ENCODE peak calls at places on chromosome 17, in five cellular contexts. D, C, M, A and H are unnamed samples.

GRCh38 chr17:37774508-37774907 is 29.6 kb upstream of the HNF1B start:
- DNase-seq in A (no peak), C (no peak), D (no peak), M (no peak), H (no peak)

GRCh38 chr17:45935710-45936509 is 41.6 kb downstream of the MAPT start:
- DNase-seq in C (no peak), D (no peak), M (no peak), A (no peak), H (no peak)

GRCh38 chr17:71975998-71976649 is 144.7 kb upstream of the SOX9 start:
- DNase-seq in M (peak), D (peak), C (peak), A (peak), H (peak)

GRCh38 chr17:76529224-76529642 is 8.3 kb downstream of the CYGB start:
- DNase-seq in A (peak), M (no peak), C (peak), D (peak), H (peak)

GRCh38 chr17:77873518-77874302 is 84.8 kb upstream of the TNRC6C start:
- DNase-seq in D (no peak), M (no peak), C (no peak), A (no peak), H (no peak)

GRCh38 chr17:879546-879945 is 97.4 kb downstream of the MRM3 start:
- DNase-seq in C (peak), A (peak), M (peak), D (no peak), H (peak)

GRCh38 chr17:74605361-74605760 is 13.3 kb upstream of the CD300LD start:
- DNase-seq in A (peak), C (peak), D (no peak), M (no peak), H (peak)

GRCh38 chr17:29760279-29760721 is 137.6 kb upstream of the CORO6 start:
- DNase-seq in C (peak), D (no peak), M (no peak), A (no peak), H (peak)

GRCh38 chr17:34820922-34821321 is 140.3 kb downstream of the CCT6B start:
- DNase-seq in C (peak), M (peak), A (no peak), D (no peak), H (no peak)

GRCh38 chr17:66652840-66653507 is 181.9 kb upstream of the CACNG5 start:
- DNase-seq in A (no peak), M (no peak), D (no peak), C (peak), H (peak)

GRCh38 chr17:82497483-82498405 is 21.8 kb upstream of the FOXK2 start:
- DNase-seq in D (no peak), A (peak), C (peak), M (no peak), H (peak)

GRCh38 chr17:68847711-68848110 is 107.5 kb downstream of the ABCA8 start:
- DNase-seq in A (no peak), M (no peak), C (no peak), D (no peak), H (no peak)

GRCh38 chr17:282000-282911 is 70.4 kb downstream of the RPH3AL start:
- DNase-seq in D (no peak), A (peak), C (no peak), M (no peak), H (no peak)

GRCh38 chr17:69084911-69085310 is 24.2 kb upstream of the ABCA9 start:
- DNase-seq in C (peak), A (no peak), M (peak), D (no peak), H (no peak)

GRCh38 chr17:82560802-82561428 is 41.4 kb downstream of the FOXK2 start:
- DNase-seq in D (no peak), A (no peak), M (no peak), C (peak), H (no peak)

GRCh38 chr17:64313577-64313976 is 50.5 kb upstream of the TEX2 start:
- DNase-seq in A (no peak), C (no peak), D (no peak), M (no peak), H (no peak)

GRCh38 chr17:60493847-60494321 is 32.2 kb downstream of the APPBP2 start:
- DNase-seq in A (no peak), M (no peak), D (no peak), C (no peak), H (no peak)

GRCh38 chr17:9271989-9272388 is 250.7 kb downstream of the NTN1 start:
- DNase-seq in A (peak), C (no peak), D (no peak), M (no peak), H (no peak)

GRCh38 chr17:9768381-9768934 is 22.9 kb downstream of the DHRS7C start:
- DNase-seq in D (peak), C (peak), A (no peak), M (no peak), H (peak)

GRCh38 chr17:70168044-70168978 is 1.0 kb upstream of the KCNJ2 start:
- DNase-seq in A (peak), M (peak), D (peak), C (peak), H (peak)

GRCh38 chr17:15651001-15651582 is 31.6 kb upstream of the FBXW10B start:
- DNase-seq in C (peak), D (no peak), A (peak), M (no peak), H (no peak)

GRCh38 chr17:77235370-77236080 is 94.8 kb downstream of the SEC14L1 start:
- DNase-seq in C (no peak), D (peak), M (no peak), A (peak), H (peak)

GRCh38 chr17:37106049-37106448 is 157.3 kb downstream of the AATF start:
- DNase-seq in A (no peak), C (no peak), D (no peak), M (no peak), H (no peak)

GRCh38 chr17:17141860-17142552 is 64.1 kb downstream of the PLD6 start:
- DNase-seq in M (no peak), D (no peak), C (no peak), A (peak), H (no peak)

GRCh38 chr17:34176440-34176839 is 78.6 kb upstream of the CCL2 start:
- DNase-seq in D (no peak), C (no peak), A (no peak), M (no peak), H (no peak)

GRCh38 chr17:50262001-50262794 is 12.1 kb upstream of the TMEM92 start:
- DNase-seq in C (no peak), A (no peak), M (peak), D (no peak), H (no peak)

GRCh38 chr17:38533241-38533640 is 72.5 kb downstream of the SRCIN1 start:
- DNase-seq in M (no peak), A (no peak), C (no peak), D (no peak), H (no peak)

GRCh38 chr17:55237268-55237667 is 27.5 kb upstream of the HLF start:
- DNase-seq in D (no peak), M (no peak), A (no peak), C (no peak), H (no peak)

GRCh38 chr17:82750241-82750905 is 1.5 kb upstream of the TBCD start:
- DNase-seq in D (no peak), C (no peak), M (no peak), A (no peak), H (no peak)

DNA sequence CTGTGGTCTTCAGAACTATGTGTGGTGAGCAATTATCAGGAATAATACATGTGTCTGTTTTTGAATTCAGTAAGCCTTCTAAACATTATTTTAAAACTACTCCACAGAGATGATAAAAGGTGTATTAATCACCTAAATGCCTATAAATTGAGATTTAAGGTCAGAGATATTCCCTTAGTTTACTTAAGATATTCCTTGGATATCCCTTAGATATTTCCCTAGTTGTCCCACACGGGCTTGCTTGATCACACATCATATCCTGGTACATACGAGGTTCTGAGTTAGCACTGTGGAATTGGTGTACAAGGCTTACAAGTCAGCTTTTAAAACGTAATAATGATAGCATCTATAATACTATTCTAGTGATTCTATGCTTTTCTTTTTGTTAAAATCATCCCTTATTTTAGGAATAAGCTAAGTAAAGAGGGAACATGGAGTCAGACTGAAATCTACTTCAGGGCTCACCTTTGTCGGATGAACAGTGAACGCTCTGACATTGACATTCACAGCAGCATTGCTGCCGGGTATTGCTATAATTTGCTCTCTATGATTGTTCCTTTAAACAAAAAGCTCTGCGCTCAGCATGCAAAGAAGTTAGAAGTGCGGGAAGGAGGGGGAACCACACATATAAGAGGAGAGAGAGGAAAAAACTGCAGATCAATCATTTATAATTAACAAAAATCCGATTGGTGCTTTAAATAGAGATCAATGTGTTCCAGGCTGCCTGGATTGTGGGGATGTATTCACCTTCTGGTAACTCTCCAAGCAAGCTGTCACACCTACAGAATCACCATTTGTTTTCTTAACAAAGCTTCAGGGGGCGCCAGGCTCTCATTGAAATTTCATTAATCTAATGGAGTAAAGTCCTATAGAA is 136.5 kb downstream of the SKAP1 start:
- DNase-seq in D (no peak), A (no peak), C (no peak), M (peak), H (no peak)
- TF ChIP-seq CTCF in D (no peak), A (no peak), C (peak), M (no peak), H (no peak)

DNA sequence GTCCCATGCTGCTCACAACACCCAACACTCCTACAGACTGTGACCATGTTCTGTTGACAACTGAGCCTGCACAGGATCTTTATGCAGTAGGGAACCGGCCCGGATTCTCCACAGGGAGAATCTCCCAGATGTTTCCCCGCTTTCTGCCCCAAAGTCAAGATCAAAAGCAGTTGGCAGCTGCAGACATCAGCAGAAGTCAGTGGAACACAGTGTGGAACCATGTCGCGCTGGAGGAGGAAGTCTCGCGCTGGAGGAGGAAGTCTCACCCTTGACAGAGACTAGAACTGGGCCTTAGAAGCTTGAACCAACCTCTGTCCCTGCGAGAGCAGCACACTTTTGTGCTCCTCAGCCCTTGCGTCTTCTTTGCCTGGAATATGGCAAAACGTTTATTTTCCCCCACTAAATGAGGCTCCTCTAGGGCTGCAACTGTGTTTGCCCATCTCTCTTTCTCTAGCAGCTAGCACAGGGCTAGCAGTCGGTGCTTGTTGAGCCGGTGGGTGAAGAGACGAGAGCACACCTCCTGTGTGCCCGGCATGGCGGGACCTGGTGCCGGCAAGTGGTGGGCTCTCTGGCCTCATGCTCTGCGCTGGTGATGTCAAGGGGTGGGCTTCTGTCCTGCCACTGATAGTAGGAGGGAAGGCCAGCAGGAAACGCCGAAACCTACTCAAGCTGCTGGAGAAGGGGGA is 2.1 kb upstream of the MRC2 start:
- DNase-seq in A (no peak), C (no peak), M (no peak), D (no peak), H (no peak)
- TF ChIP-seq CTCF in A (no peak), C (no peak), M (no peak), D (no peak), H (no peak)

DNA sequence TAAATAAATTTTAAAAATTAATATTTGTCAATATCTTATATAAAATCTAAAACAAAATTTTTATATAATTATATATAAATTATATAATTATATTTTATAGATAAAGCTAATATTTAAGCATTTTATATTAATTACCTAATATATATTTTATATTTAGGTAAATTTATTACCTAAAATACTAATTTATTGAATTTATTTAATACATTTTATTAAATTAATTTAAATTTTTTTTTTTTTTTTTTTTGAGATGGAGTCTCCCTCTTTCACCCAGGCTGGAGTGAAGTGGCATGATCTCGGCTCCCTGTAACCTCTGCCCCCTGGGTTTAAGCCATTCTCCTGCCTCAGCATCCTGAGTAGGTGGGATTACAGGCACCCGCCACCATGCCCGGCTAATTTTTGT is 22.4 kb downstream of the ATAD5 start:
- DNase-seq in D (no peak), M (no peak), C (no peak), A (no peak), H (no peak)
- TF ChIP-seq CTCF in D (no peak), M (no peak), C (no peak), A (no peak), H (no peak)

GRCh38 chr17:28728364-28729200 is at the start of gene NEK8:
- DNase-seq in C (peak), D (peak), A (peak), M (peak), H (peak)

GRCh38 chr17:28725660-28726395 is at the start of gene TLCD1:
- DNase-seq in M (peak), C (peak), A (peak), D (no peak), H (peak)

GRCh38 chr17:28726396-28726911 is 421 bp upstream of the TLCD1 start:
- DNase-seq in D (no peak), M (peak), C (peak), A (peak), H (peak)

GRCh38 chr17:28726912-28727726 is 1.1 kb upstream of the TLCD1 start:
- DNase-seq in M (peak), D (peak), C (peak), A (peak), H (peak)

GRCh38 chr17:28727727-28728363 is 743 bp upstream of the NEK8 start:
- DNase-seq in M (peak), D (no peak), C (peak), A (peak), H (peak)
- TF ChIP-seq CTCF in M (no peak), D (peak), C (peak), A (no peak), H (no peak)

GRCh38 chr17:7555320-7555948 is 3.1 kb upstream of the TNFSF13 start:
- DNase-seq in C (no peak), M (no peak), A (no peak), D (no peak), H (no peak)
- TF ChIP-seq CTCF in C (peak), M (no peak), A (no peak), D (peak), H (no peak)

GRCh38 chr17:4895676-4896331 is 3.5 kb upstream of the C17orf107 start:
- DNase-seq in A (no peak), D (no peak), M (no peak), C (no peak), H (no peak)
- TF ChIP-seq CTCF in A (no peak), D (no peak), M (no peak), C (no peak), H (no peak)

DNA sequence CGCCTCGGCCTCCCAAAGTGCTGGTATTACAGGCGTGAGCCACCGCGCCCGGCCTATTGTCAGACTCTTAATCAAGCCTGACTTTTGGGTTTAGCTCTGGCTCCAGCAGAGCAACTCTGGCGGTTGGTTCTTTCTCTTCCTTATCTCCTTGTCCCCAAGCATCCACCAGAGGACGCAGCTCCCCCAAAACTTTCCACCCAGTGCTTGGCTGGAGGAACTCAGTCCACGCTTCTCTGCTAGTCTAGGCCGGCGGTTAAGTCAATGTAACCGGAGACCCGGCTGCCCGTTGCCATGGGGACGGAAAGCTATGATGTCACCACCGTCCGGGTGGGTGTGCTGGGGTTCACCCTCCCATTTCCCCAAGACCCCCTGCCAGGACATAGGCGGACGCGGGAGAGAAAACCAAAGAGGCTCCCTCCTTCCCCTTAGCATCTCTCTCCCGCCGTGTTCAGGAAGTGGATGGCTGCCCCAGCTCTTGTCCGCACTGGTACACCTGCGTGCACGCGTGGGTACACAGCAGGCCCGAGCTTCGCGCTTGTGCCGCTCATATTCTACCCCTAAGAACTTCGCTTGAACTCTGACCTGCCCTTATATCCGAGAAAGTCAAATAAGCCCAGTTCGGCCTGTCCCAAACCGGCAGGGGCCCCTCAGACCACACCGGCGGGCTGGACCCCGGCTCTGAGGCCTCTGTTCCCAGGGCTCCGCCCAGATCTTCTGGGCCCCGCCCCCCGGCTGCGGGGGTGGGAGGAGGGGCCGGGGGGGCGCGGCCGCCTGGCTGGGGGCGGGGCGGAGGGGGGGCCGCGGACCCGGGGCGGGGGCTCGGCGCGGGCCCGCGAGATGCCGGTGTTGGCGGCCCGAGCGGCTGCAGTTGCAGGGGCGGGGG is at the start of gene RND2:
- DNase-seq in C (peak), D (peak), A (peak), M (peak), H (peak)
- TF ChIP-seq CTCF in C (peak), D (peak), A (peak), M (peak), H (peak)

DNA sequence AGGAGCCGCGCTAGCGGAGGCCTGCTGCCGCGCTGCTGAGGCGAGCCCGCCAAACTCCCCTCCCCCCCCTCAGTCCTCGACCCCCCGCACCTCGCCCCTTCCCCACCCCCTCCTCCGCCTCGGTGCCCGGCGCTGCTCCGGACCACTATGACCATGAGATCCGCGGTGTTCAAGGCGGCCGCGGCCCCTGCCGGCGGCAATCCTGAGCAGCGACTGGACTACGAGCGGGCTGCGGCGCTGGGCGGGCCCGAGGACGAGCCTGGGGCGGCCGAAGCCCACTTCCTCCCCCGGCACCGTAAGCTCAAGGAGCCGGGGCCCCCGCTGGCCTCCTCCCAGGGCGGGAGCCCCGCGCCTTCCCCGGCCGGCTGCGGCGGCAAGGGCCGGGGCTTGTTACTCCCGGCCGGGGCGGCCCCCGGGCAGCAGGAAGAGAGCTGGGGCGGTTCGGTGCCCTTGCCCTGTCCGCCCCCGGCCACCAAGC is 734 bp downstream of the MSL1 start:
- DNase-seq in M (peak), A (peak), C (peak), D (no peak), H (peak)
- TF ChIP-seq CTCF in M (no peak), A (no peak), C (no peak), D (no peak), H (no peak)

DNA sequence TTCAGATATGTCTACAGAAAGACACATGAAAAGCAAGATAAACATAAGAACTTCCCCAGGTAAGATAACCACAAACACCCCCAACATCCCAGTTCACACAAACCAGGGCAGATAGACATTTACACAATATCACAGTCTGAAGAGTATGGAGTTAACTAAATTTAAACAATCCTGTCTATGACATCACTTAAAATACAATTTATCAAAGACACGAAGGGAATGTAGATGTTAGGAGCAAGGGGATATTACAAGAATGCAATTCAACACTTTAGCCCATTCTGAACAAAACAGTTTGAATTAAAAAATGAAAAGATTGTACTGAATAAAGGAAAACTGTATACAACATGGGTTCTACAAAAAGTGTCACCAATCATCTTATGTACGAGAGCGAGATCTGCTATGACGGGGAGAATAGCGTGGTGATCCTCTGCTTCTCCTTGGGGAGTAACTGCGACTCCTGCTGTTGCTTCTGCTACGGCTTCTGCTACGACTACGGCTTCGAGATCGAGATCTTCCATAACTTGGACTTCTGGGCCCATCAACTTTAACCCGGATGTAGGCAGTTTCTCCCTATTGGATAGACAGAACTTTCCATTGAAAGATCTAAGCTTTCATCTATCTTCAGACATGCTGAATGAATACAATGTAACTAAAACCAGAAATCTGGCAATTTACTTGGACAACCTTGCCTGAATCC is 1.9 kb downstream of the SRSF1 start:
- DNase-seq in C (no peak), A (no peak), M (no peak), D (no peak), H (peak)
- TF ChIP-seq CTCF in C (peak), A (no peak), M (no peak), D (no peak), H (no peak)

GRCh38 chr17:48261297-48261880 is 153.8 kb downstream of the SNX11 start:
- DNase-seq in D (no peak), C (peak), M (peak), A (no peak), H (peak)
- TF ChIP-seq CTCF in D (peak), C (peak), M (peak), A (peak), H (peak)